ENCODE peak calls at places on chromosomes 4 and X, in five cellular contexts. W is left ventricle myocardium inferior, M is tibial artery, A is Caco-2, P is hepatocyte. D is an unnamed sample.
A peak's percentile ranks its signal among the peaks of the same experiment; 100 is the strongest.

GRCh38 chr4:68369474-68369805 is 19.6 kb upstream of the YTHDC1 start:
- DNase-seq in A (peak; percentile 51), P (no peak), W (no peak), M (no peak), D (no peak)

GRCh38 chr4:51842167-51842553 is 793 bp upstream of the DCUN1D4 start:
- DNase-seq in W (no peak), A (no peak), P (peak; percentile 34), M (peak; percentile 65), D (peak; percentile 45)

GRCh38 chrX:37786666-37787337 is 6.9 kb downstream of the CYBB start:
- DNase-seq in A (no peak), W (no peak), M (no peak), P (no peak), D (no peak)

GRCh38 chrX:134484039-134484438 is 24.1 kb downstream of the HPRT1 start:
- DNase-seq in A (no peak), P (peak; percentile 50), M (no peak), W (no peak), D (no peak)

GRCh38 chr4:53601251-53601764 is 10.0 kb upstream of the LNX1 start:
- DNase-seq in W (peak; percentile 15), P (no peak), M (no peak), A (peak; percentile 46), D (peak; percentile 96)

GRCh38 chr4:87019243-87019817 is 84.5 kb downstream of the AFF1 start:
- DNase-seq in P (no peak), W (no peak), A (no peak), M (no peak), D (no peak)

GRCh38 chr4:113684534-113685091 is 76.9 kb downstream of the CAMK2D start:
- DNase-seq in W (peak; percentile 71), A (peak; percentile 89), P (peak; percentile 81), M (peak; percentile 86), D (peak; percentile 78)

GRCh38 chr4:121555315-121556107 is 141.3 kb downstream of the ANXA5 start:
- DNase-seq in P (no peak), W (no peak), A (no peak), M (no peak), D (no peak)

GRCh38 chr4:158521490-158522111 is at the start of gene RXFP1:
- DNase-seq in W (no peak), P (no peak), A (no peak), M (no peak), D (no peak)

GRCh38 chr4:48340276-48340904 is 939 bp upstream of the SLAIN2 start:
- DNase-seq in M (no peak), W (no peak), A (no peak), P (peak; percentile 75), D (no peak)

GRCh38 chrX:124726881-124727280 is 380.5 kb downstream of the SH2D1A start:
- DNase-seq in P (no peak), W (no peak), M (no peak), A (no peak), D (no peak)

GRCh38 chrX:152861826-152862225 is 31.0 kb downstream of the NSDHL start:
- DNase-seq in M (no peak), A (no peak), W (no peak), P (no peak), D (no peak)

GRCh38 chr4:101993002-101993840 is 202.7 kb downstream of the BANK1 start:
- DNase-seq in W (no peak), P (no peak), A (no peak), M (no peak), D (no peak)

GRCh38 chrX:97597954-97598353 is 714.2 kb downstream of the RPA4 start:
- DNase-seq in M (no peak), W (no peak), A (no peak), P (no peak), D (no peak)

GRCh38 chr4:125735107-125735506 is 420.4 kb downstream of the FAT4 start:
- DNase-seq in P (peak; percentile 61), M (no peak), A (no peak), W (no peak), D (no peak)

GRCh38 chr4:153741529-153741928 is 18.3 kb downstream of the RNF175 start:
- DNase-seq in W (no peak), M (no peak), P (no peak), A (no peak), D (no peak)

GRCh38 chr4:166165829-166166420 is 292.9 kb downstream of the TLL1 start:
- DNase-seq in A (peak; percentile 32), M (no peak), P (peak; percentile 85), W (no peak), D (peak; percentile 38)

GRCh38 chr4:170198742-170199141 is 109.0 kb upstream of the AADAT start:
- DNase-seq in A (no peak), W (no peak), M (no peak), P (no peak), D (no peak)

GRCh38 chrX:72078411-72078810 is 53.3 kb downstream of the RTL5 start:
- DNase-seq in W (no peak), M (no peak), A (no peak), P (no peak), D (no peak)

GRCh38 chr4:139899346-139899745 is 233.7 kb downstream of the MGST2 start:
- DNase-seq in P (no peak), M (no peak), W (no peak), A (no peak), D (no peak)

GRCh38 chr4:139900964-139901376 is 235.4 kb downstream of the MGST2 start:
- DNase-seq in W (no peak), M (no peak), P (no peak), A (no peak), D (no peak)

GRCh38 chr4:139902328-139903217 is 237.0 kb downstream of the MGST2 start:
- DNase-seq in W (no peak), A (no peak), P (no peak), M (no peak), D (no peak)

GRCh38 chr4:139903845-139904244 is 238.2 kb downstream of the MGST2 start:
- DNase-seq in W (no peak), P (no peak), M (no peak), A (no peak), D (no peak)

DNA sequence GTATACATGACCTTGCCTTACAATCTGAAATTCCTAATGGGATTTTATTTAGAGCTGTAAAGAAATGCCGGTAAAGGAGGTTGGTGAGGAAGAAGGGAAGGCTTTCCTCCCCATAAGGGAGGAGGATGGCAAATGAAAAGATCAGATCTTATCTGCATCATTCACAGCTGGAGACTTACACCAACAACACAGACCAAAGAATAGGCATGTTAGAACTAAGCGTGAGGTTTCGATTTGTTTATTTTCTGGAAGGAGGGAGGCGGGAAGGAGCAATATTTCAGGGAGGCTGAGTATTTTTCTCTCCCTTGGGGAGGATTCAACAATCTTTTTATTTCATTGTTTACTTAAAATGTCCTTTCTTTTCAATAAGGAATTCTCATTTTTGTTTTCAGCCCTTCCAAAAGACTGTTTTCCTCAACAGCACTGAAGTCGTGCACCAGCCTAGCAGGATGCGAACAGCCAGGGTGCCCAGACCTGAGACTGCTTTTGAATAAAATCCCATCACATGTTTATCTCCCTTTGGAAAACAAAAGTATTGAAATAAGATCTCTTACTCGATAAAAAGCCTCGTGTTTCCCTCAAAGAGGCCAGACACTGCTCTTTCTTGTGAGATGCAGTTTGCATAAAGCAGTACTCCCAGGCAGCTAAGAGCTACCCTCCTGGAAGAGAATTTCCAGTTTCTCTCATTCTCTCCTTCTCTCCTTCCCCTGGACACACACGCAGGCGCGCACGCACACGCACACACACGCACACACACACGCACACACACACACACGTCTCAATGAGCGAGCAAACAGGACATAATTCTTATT is 236.1 kb downstream of the MGST2 start:
- DNase-seq in P (no peak), A (no peak), M (no peak), W (no peak), D (no peak)
- H3K4me3 ChIP-seq in P (no peak overlapping the region), A (no peak overlapping the region), M (peak overlapping the region; percentile 43), W (peak overlapping the region; percentile 43), D (no peak overlapping the region)

GRCh38 chr4:168856312-168856711 is 153.7 kb downstream of the CBR4 start:
- DNase-seq in A (no peak), P (no peak), M (no peak), W (no peak), D (no peak)

GRCh38 chr4:168859100-168859499 is 151.0 kb downstream of the CBR4 start:
- DNase-seq in M (no peak), P (no peak), W (no peak), A (no peak), D (no peak)

GRCh38 chr4:168857009-168857408 is 153.0 kb downstream of the CBR4 start:
- DNase-seq in M (no peak), A (no peak), W (no peak), P (no peak), D (no peak)

GRCh38 chr4:168859888-168860694 is 150.0 kb downstream of the CBR4 start:
- DNase-seq in P (no peak), A (no peak), W (no peak), M (no peak), D (no peak)

GRCh38 chr4:168857546-168858314 is 152.3 kb downstream of the CBR4 start:
- DNase-seq in M (no peak), A (no peak), P (no peak), W (no peak), D (no peak)
- H3K4me1 ChIP-seq in M (peaks cover 100% of the 10 kb centered on the region), A (no peaks in the 10 kb centered on the region), P (no peaks in the 10 kb centered on the region), W (peaks cover 96% of the 10 kb centered on the region), D (no peaks in the 10 kb centered on the region)

GRCh38 chr4:25663778-25664177 is 8.1 kb downstream of the SLC34A2 start:
- DNase-seq in W (no peak), M (no peak), A (no peak), P (no peak), D (no peak)

GRCh38 chr4:25672756-25673155 is 17.1 kb downstream of the SLC34A2 start:
- DNase-seq in P (no peak), W (no peak), A (no peak), M (no peak), D (no peak)

GRCh38 chr4:25670991-25671390 is 15.3 kb downstream of the SLC34A2 start:
- DNase-seq in P (no peak), A (no peak), W (no peak), M (peak; percentile 20), D (no peak)

GRCh38 chr4:25666031-25666630 is 10.5 kb downstream of the SLC34A2 start:
- DNase-seq in W (no peak), P (no peak), M (no peak), A (no peak), D (no peak)

DNA sequence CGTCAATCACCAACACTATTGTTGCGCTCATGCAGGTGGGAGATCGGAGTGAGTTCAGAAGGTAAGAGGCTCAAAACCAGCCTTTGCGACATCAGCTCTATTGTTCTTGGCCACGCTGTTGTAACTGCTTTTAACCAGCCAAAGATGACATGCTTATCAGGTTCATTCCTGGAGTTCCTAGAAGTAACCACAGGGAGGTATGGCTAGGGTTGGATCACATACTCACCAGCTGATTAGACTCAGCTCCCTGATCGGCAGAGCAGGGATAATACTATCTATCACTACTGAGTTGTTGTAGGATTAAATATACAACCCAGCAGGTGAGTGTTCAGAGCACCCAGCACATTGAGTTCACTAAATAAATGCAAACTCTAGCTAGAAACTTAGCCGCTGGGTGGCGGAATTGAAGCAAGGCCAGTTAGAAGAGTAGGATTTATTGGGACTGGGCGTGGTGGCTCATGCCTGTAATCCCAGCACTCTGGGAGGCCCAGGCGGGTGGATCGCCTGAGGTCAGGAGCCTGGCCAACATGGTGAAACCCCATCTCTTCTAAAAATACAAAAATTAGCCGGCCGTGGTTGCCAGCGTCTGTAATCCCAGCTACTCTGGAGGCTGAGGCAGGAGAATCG is 12.4 kb downstream of the SLC34A2 start:
- DNase-seq in P (peak; percentile 26), A (peak; percentile 39), W (no peak), M (peak; percentile 12), D (no peak)
- TF ChIP-seq CTCF in P (peak; percentile 10), A (no peak), W (no peak), M (no peak), D (no peak)

GRCh38 chrX:154980330-154981115 is 42.0 kb downstream of the F8 start:
- DNase-seq in W (peak; percentile 59), P (peak; percentile 71), M (peak; percentile 74), A (peak; percentile 52), D (peak; percentile 68)
- H3K4me3 ChIP-seq in W (peak overlapping the region; percentile 56), P (peak overlapping the region; percentile 23), M (peak overlapping the region; percentile 42), A (peak overlapping the region; percentile 20), D (peak overlapping the region; percentile 34)